ENCODE peak calls at places on chromosomes 2 and 18, in ten cellular contexts. G, R, T, K, V, C, L, E, N and Q are unnamed samples.

GRCh38 chr2:64175419-64176197 is 31.4 kb upstream of the PELI1 start:
- DNase-seq in E (no peak), G (no peak), V (no peak), K (no peak), L (no peak), R (no peak), T (no peak), N (no peak), C (no peak), Q (no peak)

GRCh38 chr2:201789395-201789794 is 8.7 kb upstream of the ALS2 start:
- DNase-seq in C (no peak), N (no peak), T (no peak), E (no peak), G (no peak), V (no peak), R (no peak), L (no peak), K (no peak), Q (no peak)

GRCh38 chr2:63888490-63889402 is 47.0 kb downstream of the UGP2 start:
- DNase-seq in K (peak; percentile 35), E (peak; percentile 67), C (peak; percentile 34), G (no peak), L (no peak), R (peak; percentile 42), N (peak; percentile 61), V (peak; percentile 54), T (no peak), Q (no peak)

GRCh38 chr2:11397046-11397445 is 52.6 kb upstream of the ROCK2 start:
- DNase-seq in G (peak; percentile 80), T (peak; percentile 85), L (no peak), K (no peak), V (no peak), E (no peak), N (peak; percentile 71), C (no peak), R (peak; percentile 91), Q (no peak)

GRCh38 chr2:228102949-228103348 is 78.5 kb downstream of the SPHKAP start:
- DNase-seq in N (no peak), G (no peak), K (no peak), L (no peak), T (no peak), V (no peak), R (no peak), C (no peak), E (no peak), Q (no peak)

GRCh38 chr2:60508307-60508706 is 45.1 kb downstream of the BCL11A start:
- DNase-seq in R (no peak), T (no peak), V (no peak), E (no peak), L (no peak), C (no peak), N (no peak), K (no peak), G (no peak), Q (no peak)

GRCh38 chr2:111126581-111126980 is 5.9 kb downstream of the BCL2L11 start:
- DNase-seq in L (no peak), G (no peak), N (no peak), C (no peak), R (no peak), K (no peak), E (no peak), T (no peak), V (no peak), Q (no peak)

GRCh38 chr18:477565-477964 is 22.9 kb downstream of the COLEC12 start:
- DNase-seq in E (peak; percentile 45), K (no peak), C (no peak), R (no peak), T (no peak), N (no peak), V (no peak), G (no peak), L (no peak), Q (no peak)

GRCh38 chr2:227606476-227606875 is 7.8 kb downstream of the SCYGR2 start:
- DNase-seq in N (no peak), C (no peak), L (no peak), R (no peak), E (no peak), V (no peak), K (no peak), T (no peak), G (no peak), Q (no peak)

GRCh38 chr2:48227617-48228344 is 302.2 kb upstream of the STON1 start:
- DNase-seq in G (no peak), E (no peak), T (no peak), R (no peak), C (no peak), V (no peak), K (no peak), L (no peak), N (no peak), Q (no peak)

DNA sequence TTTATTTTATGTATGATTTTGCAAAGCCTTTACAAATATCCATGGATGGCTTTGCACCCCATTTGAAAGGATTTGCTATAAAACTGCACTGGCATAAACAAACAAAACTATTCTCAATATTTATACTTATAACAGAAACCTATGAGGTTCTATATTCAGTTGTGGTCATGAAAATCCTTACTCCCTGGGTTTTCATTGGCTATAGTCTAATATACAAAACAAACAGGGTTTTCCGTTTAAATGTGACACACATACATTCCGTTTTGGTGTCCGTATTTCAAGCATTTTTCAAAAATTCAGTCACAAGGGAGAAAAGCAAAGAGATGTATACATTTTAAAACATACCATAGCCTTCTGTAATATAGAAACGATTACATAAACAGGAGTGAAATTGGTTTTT is 100.0 kb downstream of the TCF4 start:
- DNase-seq in E (no peak), N (no peak), R (no peak), T (no peak), C (no peak), V (no peak), L (no peak), K (no peak), G (no peak), Q (no peak)
- H3K4me3 ChIP-seq in E (no peak overlapping the region), N (no peak overlapping the region), R (no peak overlapping the region), T (no peak overlapping the region), C (no peak overlapping the region), V (no peak overlapping the region), L (no peak overlapping the region), K (no peak overlapping the region), G (no peak overlapping the region), Q (no peak overlapping the region)

GRCh38 chr18:23502516-23503037 is 734 bp upstream of the RMC1 start:
- DNase-seq in V (no peak), N (peak; percentile 34), R (no peak), E (peak; percentile 30), G (no peak), K (peak; percentile 52), C (no peak), L (no peak), T (no peak), Q (no peak)
- TF ChIP-seq CTCF in V (no peak), N (no peak), R (no peak), E (no peak), G (no peak), K (no peak), C (no peak), L (no peak), T (no peak), Q (no peak)

GRCh38 chr18:51614033-51614432 is 416.6 kb upstream of the MEX3C start:
- DNase-seq in N (peak; percentile 42), G (no peak), R (no peak), C (peak; percentile 48), V (no peak), E (no peak), T (peak; percentile 29), L (no peak), K (no peak), Q (no peak)
- H3K27ac ChIP-seq in N (no peak overlapping the region), G (no peak overlapping the region), R (no peak overlapping the region), C (no peak overlapping the region), V (no peak overlapping the region), E (no peak overlapping the region), T (no peak overlapping the region), L (no peak overlapping the region), K (no peak overlapping the region), Q (no peak overlapping the region)

GRCh38 chr18:11981633-11982366 is 493 bp downstream of the IMPA2 start:
- DNase-seq in L (no peak), E (peak; percentile 41), G (peak; percentile 75), C (no peak), T (peak; percentile 53), V (peak; percentile 71), K (peak; percentile 67), R (peak; percentile 41), N (no peak), Q (no peak)

GRCh38 chr18:11984091-11984490 is 2.8 kb downstream of the IMPA2 start:
- DNase-seq in T (no peak), E (no peak), V (peak; percentile 41), R (no peak), N (no peak), L (no peak), G (no peak), K (no peak), C (no peak), Q (no peak)

GRCh38 chr18:11985532-11985931 is 4.2 kb downstream of the IMPA2 start:
- DNase-seq in N (no peak), G (no peak), T (no peak), C (no peak), E (peak; percentile 33), L (no peak), V (no peak), R (no peak), K (no peak), Q (no peak)

GRCh38 chr18:11982981-11983380 is 1.7 kb downstream of the IMPA2 start:
- DNase-seq in T (no peak), C (no peak), R (no peak), E (no peak), L (no peak), N (no peak), G (no peak), V (peak; percentile 36), K (peak; percentile 54), Q (no peak)

DNA sequence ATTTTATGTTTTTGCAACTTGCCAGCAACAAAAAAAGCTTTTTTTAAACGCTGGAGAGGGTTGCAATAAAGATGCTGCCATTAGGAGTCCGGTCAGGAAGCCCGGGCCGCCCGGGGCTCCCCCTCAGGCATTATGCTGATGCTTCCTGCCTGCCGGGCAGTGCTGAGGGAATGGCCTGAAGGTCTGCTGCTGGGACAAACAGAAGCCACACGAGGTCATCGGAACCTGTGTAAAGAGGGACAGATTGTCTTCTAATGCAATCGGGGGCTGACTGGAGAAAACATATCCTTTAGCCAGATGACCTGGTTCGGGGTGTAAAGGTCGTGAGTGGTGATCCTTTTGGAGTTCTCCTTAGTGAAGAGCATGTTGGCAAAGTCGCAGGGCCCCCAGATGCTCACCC is 2.3 kb downstream of the IMPA2 start:
- DNase-seq in G (no peak), L (no peak), R (no peak), N (no peak), E (no peak), V (peak; percentile 47), T (no peak), C (no peak), K (no peak), Q (no peak)
- H3K4me3 ChIP-seq in G (peak overlapping the region; percentile 83), L (no peak overlapping the region), R (no peak overlapping the region), N (no peak overlapping the region), E (no peak overlapping the region), V (no peak overlapping the region), T (peak overlapping the region; percentile 97), C (no peak overlapping the region), K (no peak overlapping the region), Q (no peak overlapping the region)